ENCODE peak calls at places on chromosome 2, in four cellular contexts. L is left lung, I is neural progenitor cell, T is cardiac muscle cell. S is an unnamed sample.

GRCh38 chr2:53362934-53363333 is 404.7 kb upstream of the CHAC2 start:
- DNase-seq in L (no peak), I (no peak), T (no peak), S (no peak)

GRCh38 chr2:121707344-121707919 is 29.2 kb downstream of the NIFK start:
- DNase-seq in L (no peak), I (no peak), T (no peak), S (no peak)

GRCh38 chr2:98412751-98413445 is 31.8 kb upstream of the INPP4A start:
- DNase-seq in L (no peak), I (peak; percentile 81), T (peak; percentile 83), S (no peak)

GRCh38 chr2:45024600-45025291 is 15.5 kb upstream of the SIX2 start:
- DNase-seq in L (peak; percentile 63), I (no peak), T (no peak), S (peak; percentile 55)

GRCh38 chr2:220394433-220394832 is 767.0 kb downstream of the SLC4A3 start:
- DNase-seq in L (no peak), I (no peak), T (peak; percentile 43), S (no peak)

GRCh38 chr2:48306409-48307284 is 223.3 kb upstream of the STON1 start:
- DNase-seq in L (no peak), I (no peak), T (no peak), S (no peak)

GRCh38 chr2:98556634-98557033 is 51.7 kb downstream of the COA5 start:
- DNase-seq in L (no peak), I (no peak), T (no peak), S (no peak)

GRCh38 chr2:235850289-235850688 is 317.9 kb downstream of the GBX2 start:
- DNase-seq in L (no peak), I (no peak), T (no peak), S (no peak)

GRCh38 chr2:27705851-27706622 is 42.3 kb downstream of the SLC4A1AP start:
- DNase-seq in L (peak; percentile 68), I (no peak), T (no peak), S (peak; percentile 86)

GRCh38 chr2:102122115-102122514 is 20.4 kb upstream of the IL1R1 start:
- DNase-seq in L (no peak), I (no peak), T (no peak), S (no peak)

GRCh38 chr2:67974564-67975430 is 88.0 kb downstream of the C1D start:
- DNase-seq in L (peak; percentile 64), I (no peak), T (no peak), S (no peak)

GRCh38 chr2:50401772-50402653 is 629.9 kb downstream of the NRXN1 start:
- DNase-seq in L (peak; percentile 33), I (peak; percentile 70), T (peak; percentile 75), S (no peak)

GRCh38 chr2:8676915-8677645 is 4.8 kb upstream of the ID2 start:
- DNase-seq in L (no peak), I (peak; percentile 60), T (peak; percentile 50), S (no peak)

DNA sequence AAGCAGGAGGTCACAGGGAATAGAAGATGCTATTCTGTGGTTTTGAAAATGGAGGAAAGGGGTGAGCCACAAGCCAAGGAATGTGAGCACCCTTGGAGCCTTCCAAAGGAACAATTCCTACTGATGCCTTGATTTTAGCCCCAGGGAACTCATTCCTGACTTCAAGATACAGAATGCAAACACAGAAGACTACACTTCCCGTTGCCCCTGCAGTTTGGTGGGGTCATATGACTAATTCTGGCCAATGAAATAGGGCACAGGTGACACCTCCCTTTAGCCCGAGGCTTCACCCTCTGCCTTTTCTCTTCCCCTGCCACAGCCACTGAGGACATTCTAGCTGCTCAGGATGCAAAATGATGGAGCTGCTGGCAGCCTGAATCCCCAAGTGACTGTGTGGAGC is 126.1 kb downstream of the INHBB start:
- DNase-seq in L (no peak), I (no peak), T (no peak), S (no peak)
- H3K27me3 ChIP-seq in L (no peaks in the 10 kb centered on the region), I (peaks cover 100% of the 10 kb centered on the region), T (peaks cover 25% of the 10 kb centered on the region), S (no peaks in the 10 kb centered on the region)

GRCh38 chr2:111662039-111662740 is 221.8 kb downstream of the ANAPC1 start:
- DNase-seq in L (no peak), I (no peak), T (no peak), S (no peak)

GRCh38 chr2:111663471-111663951 is 220.5 kb downstream of the ANAPC1 start:
- DNase-seq in L (no peak), I (no peak), T (no peak), S (no peak)

GRCh38 chr2:111661286-111661940 is 222.6 kb downstream of the ANAPC1 start:
- DNase-seq in L (no peak), I (no peak), T (no peak), S (no peak)

GRCh38 chr2:111664451-111664850 is 219.5 kb downstream of the ANAPC1 start:
- DNase-seq in L (no peak), I (no peak), T (no peak), S (no peak)

DNA sequence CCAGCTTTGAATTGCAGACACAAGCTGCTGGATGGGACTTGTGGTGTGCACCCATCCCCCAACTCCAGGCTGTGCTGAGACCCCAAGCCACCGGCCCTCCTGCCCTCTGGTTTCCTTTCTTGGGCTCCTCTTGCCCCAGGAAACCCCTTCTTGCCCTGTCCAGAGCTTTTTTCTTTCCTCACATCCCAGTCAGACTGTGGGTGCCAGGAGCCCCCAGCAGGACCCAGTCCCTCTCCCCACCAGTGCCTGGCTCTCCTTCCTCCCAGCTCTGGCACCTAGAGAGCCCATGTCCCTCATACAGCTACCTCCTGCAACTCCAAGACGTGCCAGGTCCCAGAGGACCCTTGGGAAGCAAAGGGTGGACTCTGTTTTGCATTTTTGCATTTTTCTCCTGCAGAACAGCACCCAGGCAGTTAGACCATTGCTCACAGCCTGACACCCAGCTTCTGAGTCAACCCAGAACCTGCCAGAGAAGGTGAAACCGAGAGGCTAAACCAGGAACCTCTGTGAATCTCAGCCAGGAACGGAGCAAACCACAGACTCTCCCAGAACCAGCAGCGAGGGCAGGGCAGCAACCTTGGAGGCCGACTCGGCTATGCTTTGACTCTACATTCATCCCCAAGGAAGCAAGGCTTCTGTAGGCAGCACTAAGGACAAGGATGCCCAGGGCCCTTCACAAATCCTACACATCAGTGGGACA is 221.1 kb downstream of the ANAPC1 start:
- DNase-seq in L (no peak), I (no peak), T (no peak), S (no peak)
- TF ChIP-seq CTCF in L (no peak), I (no peak), T (no peak), S (no peak)

DNA sequence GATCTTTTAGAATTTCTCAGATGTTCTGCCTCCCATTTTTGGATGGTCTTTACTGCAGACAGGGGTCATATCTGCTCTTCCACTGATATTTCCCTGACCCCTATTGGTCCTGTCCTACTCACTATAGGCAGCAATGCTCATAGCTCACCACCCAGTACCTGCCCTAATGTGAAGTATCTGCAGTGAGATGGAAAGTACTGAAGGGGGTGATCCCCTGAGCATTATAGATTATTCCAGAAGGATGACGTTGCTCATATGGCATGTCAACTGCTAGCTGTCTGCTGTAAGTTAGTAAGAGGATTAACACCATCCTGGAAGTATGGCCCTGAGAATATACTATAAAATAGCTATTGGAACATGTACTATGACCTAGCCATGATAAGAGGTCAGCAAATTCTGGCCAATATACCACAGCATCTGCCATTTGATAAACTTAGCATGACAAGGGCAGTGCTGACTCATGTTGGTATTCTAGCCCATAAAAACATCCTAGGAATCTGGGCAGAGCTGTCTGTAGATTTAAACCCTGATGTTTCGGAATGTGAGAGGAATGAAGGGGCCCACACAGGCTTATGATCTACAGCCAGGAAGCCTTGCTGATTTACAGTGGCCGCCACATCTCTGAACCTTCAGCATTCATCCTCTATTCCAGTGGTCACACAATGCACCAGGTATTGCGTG is 451.4 kb downstream of the TNS1 start:
- DNase-seq in L (no peak), I (no peak), T (peak; percentile 39), S (no peak)
- H3K27ac ChIP-seq in L (no peak overlapping the region), I (no peak overlapping the region), T (peak overlapping the region; percentile 1), S (no peak overlapping the region)

DNA sequence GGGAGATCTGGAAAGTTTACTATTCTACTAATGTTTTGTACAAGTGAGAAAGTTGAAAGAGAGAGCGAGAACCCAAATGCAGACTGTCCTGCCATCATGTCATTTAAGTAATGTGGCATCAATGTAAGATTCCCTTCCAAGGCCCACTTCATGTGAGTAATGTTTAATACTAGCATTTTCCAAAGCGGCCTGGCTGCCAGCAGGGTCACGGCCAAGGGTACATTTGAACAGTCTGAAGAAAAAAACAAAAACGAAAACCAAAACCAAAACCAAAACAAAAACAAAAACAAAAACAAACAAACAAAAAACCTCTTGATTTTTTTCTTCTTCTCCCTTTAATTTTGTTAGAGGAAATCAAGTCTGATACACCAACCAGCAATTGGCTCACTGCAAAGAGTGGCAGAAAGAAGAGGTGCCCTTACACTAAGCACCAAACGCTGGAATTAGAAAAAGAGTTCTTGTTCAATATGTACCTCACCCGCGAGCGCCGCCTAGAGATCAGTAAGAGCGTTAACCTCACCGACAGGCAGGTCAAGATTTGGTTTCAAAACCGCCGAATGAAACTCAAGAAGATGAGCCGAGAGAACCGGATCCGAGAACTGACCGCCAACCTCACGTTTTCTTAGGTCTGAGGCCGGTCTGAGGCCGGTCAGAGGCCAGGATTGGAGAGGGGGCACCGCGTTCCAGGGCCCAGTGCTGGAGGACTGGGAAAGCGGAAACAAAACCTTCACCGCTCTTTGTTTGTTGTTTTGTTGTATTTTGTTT is 2.2 kb downstream of the HOXD10 start:
- DNase-seq in L (no peak), I (peak; percentile 82), T (no peak), S (no peak)
- H3K27me3 ChIP-seq in L (peaks cover 99% of the 10 kb centered on the region), I (peaks cover 100% of the 10 kb centered on the region), T (peaks cover 100% of the 10 kb centered on the region), S (peaks cover 69% of the 10 kb centered on the region)

GRCh38 chr2:215554689-215555088 is 118.8 kb upstream of the FN1 start:
- DNase-seq in L (no peak), I (no peak), T (no peak), S (no peak)

GRCh38 chr2:215556979-215557378 is 121.1 kb upstream of the FN1 start:
- DNase-seq in L (no peak), I (no peak), T (no peak), S (no peak)

GRCh38 chr2:215550331-215550730 is 114.5 kb upstream of the FN1 start:
- DNase-seq in L (no peak), I (no peak), T (no peak), S (no peak)

GRCh38 chr2:215552144-215552580 is 116.3 kb upstream of the FN1 start:
- DNase-seq in L (no peak), I (no peak), T (no peak), S (no peak)

DNA sequence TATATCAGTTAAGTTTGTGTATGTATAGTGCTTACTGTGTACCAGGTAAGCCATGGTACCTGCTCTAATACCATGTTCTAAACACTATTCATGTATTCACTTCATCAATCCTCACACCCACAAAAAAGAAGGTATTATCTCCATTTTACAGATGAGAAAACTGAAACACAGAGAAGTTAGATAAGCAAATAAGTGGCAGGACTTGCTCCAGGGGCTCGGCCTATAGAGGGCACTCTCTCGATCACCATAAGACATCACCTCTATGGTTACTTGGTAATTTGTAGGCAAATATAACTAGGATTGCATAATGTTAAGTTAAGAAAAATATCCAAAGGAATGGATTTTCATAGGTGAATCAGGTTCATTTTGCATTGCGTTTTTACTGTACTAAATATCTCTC is 118.1 kb upstream of the FN1 start:
- DNase-seq in L (no peak), I (no peak), T (no peak), S (no peak)
- TF ChIP-seq CTCF in L (no peak), I (peak; percentile 24), T (no peak), S (no peak)

S was measured in thoracic aorta.